ENCODE peak calls at places on chromosomes 7 and 10, in seven cellular contexts. D, F, P, J, L, Y and X are unnamed samples.

GRCh38 chr10:3054816-3055202 is 12.5 kb upstream of the PFKP start:
- DNase-seq in D (no peak), F (no peak), P (no peak), J (no peak), L (no peak), Y (no peak), X (no peak)

GRCh38 chr10:130127612-130128607 is 8.3 kb upstream of the GLRX3 start:
- DNase-seq in D (peak), F (peak), P (no peak), J (peak), L (peak), Y (peak), X (no peak)

GRCh38 chr7:73773700-73774517 is 3.8 kb upstream of the CLDN3 start:
- DNase-seq in D (peak), F (no peak), P (no peak), J (no peak), L (no peak), Y (no peak), X (peak)

GRCh38 chr10:123998197-123999141 is 94.9 kb downstream of the CHST15 start:
- DNase-seq in D (no peak), F (no peak), P (peak), J (no peak), L (peak), Y (no peak), X (no peak)

GRCh38 chr7:101853684-101854083 is 36.3 kb downstream of the CUX1 start:
- DNase-seq in D (no peak), F (no peak), P (no peak), J (no peak), L (no peak), Y (no peak), X (no peak)

GRCh38 chr10:52391927-52392602 is 78.0 kb downstream of the DKK1 start:
- DNase-seq in D (no peak), F (no peak), P (no peak), J (no peak), L (no peak), Y (no peak), X (no peak)

GRCh38 chr7:42091461-42092229 is 145.4 kb downstream of the GLI3 start:
- DNase-seq in D (no peak), F (no peak), P (no peak), J (peak), L (no peak), Y (peak), X (no peak)

GRCh38 chr7:55034776-55035175 is 16.0 kb downstream of the EGFR start:
- DNase-seq in D (no peak), F (no peak), P (peak), J (peak), L (no peak), Y (no peak), X (no peak)

GRCh38 chr7:99030951-99031350 is 113.0 kb downstream of the SMURF1 start:
- DNase-seq in D (no peak), F (no peak), P (no peak), J (no peak), L (no peak), Y (no peak), X (no peak)

GRCh38 chr10:97690138-97690537 is 3.1 kb upstream of the AVPI1 start:
- DNase-seq in D (no peak), F (no peak), P (no peak), J (no peak), L (no peak), Y (no peak), X (no peak)

GRCh38 chr10:3785849-3786290 is 861 bp upstream of the KLF6 start:
- DNase-seq in D (peak), F (no peak), P (peak), J (no peak), L (peak), Y (no peak), X (no peak)

GRCh38 chr7:130480001-130480400 is 11.9 kb upstream of the MEST start:
- DNase-seq in D (no peak), F (no peak), P (no peak), J (no peak), L (no peak), Y (no peak), X (no peak)

GRCh38 chr7:142459557-142459963 is 201.7 kb upstream of the PRSS58 start:
- DNase-seq in D (peak), F (peak), P (no peak), J (peak), L (peak), Y (no peak), X (no peak)

GRCh38 chr10:129958118-129958685 is 5.9 kb downstream of the EBF3 start:
- DNase-seq in D (no peak), F (no peak), P (no peak), J (no peak), L (no peak), Y (no peak), X (no peak)

GRCh38 chr10:102267748-102268147 is 22.4 kb downstream of the GBF1 start:
- DNase-seq in D (no peak), F (no peak), P (no peak), J (no peak), L (no peak), Y (no peak), X (no peak)

GRCh38 chr10:114631678-114632417 is 26.2 kb downstream of the ABLIM1 start:
- DNase-seq in D (peak), F (peak), P (no peak), J (peak), L (peak), Y (no peak), X (no peak)

GRCh38 chr7:45919231-45919825 is 1.7 kb downstream of the IGFBP3 start:
- DNase-seq in D (no peak), F (no peak), P (no peak), J (no peak), L (no peak), Y (no peak), X (no peak)

GRCh38 chr10:117684211-117684610 is 141.7 kb downstream of the EMX2 start:
- DNase-seq in D (no peak), F (no peak), P (no peak), J (no peak), L (no peak), Y (no peak), X (no peak)

GRCh38 chr7:106285801-106286492 is 1.2 kb upstream of the NAMPT start:
- DNase-seq in D (no peak), F (no peak), P (no peak), J (no peak), L (no peak), Y (no peak), X (no peak)

GRCh38 chr7:64997927-64998391 is 7.1 kb upstream of the ZNF117 start:
- DNase-seq in D (no peak), F (no peak), P (no peak), J (no peak), L (no peak), Y (peak), X (no peak)

GRCh38 chr10:111297351-111297848 is 220.6 kb downstream of the ADRA2A start:
- DNase-seq in D (no peak), F (no peak), P (peak), J (no peak), L (no peak), Y (no peak), X (no peak)

GRCh38 chr7:70614237-70614984 is 517.5 kb upstream of the GALNT17 start:
- DNase-seq in D (peak), F (no peak), P (no peak), J (no peak), L (peak), Y (peak), X (peak)

GRCh38 chr10:74991435-74991834 is 120.0 kb upstream of the SAMD8 start:
- DNase-seq in D (no peak), F (peak), P (no peak), J (peak), L (peak), Y (no peak), X (no peak)

GRCh38 chr10:107487284-107487683 is 322.8 kb upstream of the SORCS1 start:
- DNase-seq in D (no peak), F (no peak), P (no peak), J (no peak), L (no peak), Y (no peak), X (no peak)

GRCh38 chr7:16739863-16740622 is 13.5 kb upstream of the TSPAN13 start:
- DNase-seq in D (peak), F (peak), P (no peak), J (no peak), L (no peak), Y (no peak), X (no peak)

GRCh38 chr10:120432209-120432608 is 24.8 kb upstream of the PLPP4 start:
- DNase-seq in D (no peak), F (no peak), P (no peak), J (no peak), L (no peak), Y (no peak), X (no peak)

GRCh38 chr10:92740762-92741161 is 51.0 kb downstream of the HHEX start:
- DNase-seq in D (no peak), F (no peak), P (no peak), J (no peak), L (no peak), Y (no peak), X (peak)

GRCh38 chr10:63114031-63114814 is 18.9 kb upstream of the NRBF2 start:
- DNase-seq in D (peak), F (no peak), P (peak), J (peak), L (no peak), Y (peak), X (peak)

GRCh38 chr10:78812571-78813318 is 256.0 kb upstream of the ZMIZ1 start:
- DNase-seq in D (no peak), F (no peak), P (no peak), J (no peak), L (no peak), Y (no peak), X (no peak)
- H3K27ac ChIP-seq in D (no peak), F (no peak), P (no peak), J (no peak), L (no peak), Y (no peak), X (no peak)

GRCh38 chr10:61024801-61025201 is 80.8 kb upstream of the RHOBTB1 start:
- DNase-seq in D (no peak), F (peak), P (no peak), J (peak), L (peak), Y (no peak), X (no peak)

GRCh38 chr10:61028861-61029361 is 84.9 kb upstream of the RHOBTB1 start:
- DNase-seq in D (no peak), F (no peak), P (no peak), J (peak), L (no peak), Y (no peak), X (no peak)

GRCh38 chr10:61031341-61031740 is 87.4 kb upstream of the RHOBTB1 start:
- DNase-seq in D (no peak), F (no peak), P (no peak), J (no peak), L (no peak), Y (no peak), X (no peak)

GRCh38 chr10:61029411-61029810 is 85.4 kb upstream of the RHOBTB1 start:
- DNase-seq in D (no peak), F (no peak), P (no peak), J (no peak), L (no peak), Y (no peak), X (no peak)
- TF ChIP-seq EP300 in D (no peak), F (no peak), P (no peak), J (no peak), L (no peak), Y (no peak), X (no peak)

GRCh38 chr7:2872296-2872874 is 28.3 kb upstream of the GNA12 start:
- DNase-seq in D (no peak), F (no peak), P (no peak), J (no peak), L (peak), Y (no peak), X (no peak)

GRCh38 chr7:2870471-2870941 is 26.4 kb upstream of the GNA12 start:
- DNase-seq in D (peak), F (no peak), P (peak), J (no peak), L (peak), Y (peak), X (peak)

GRCh38 chr7:2873146-2873545 is 29.0 kb upstream of the GNA12 start:
- DNase-seq in D (no peak), F (no peak), P (no peak), J (no peak), L (peak), Y (no peak), X (no peak)

GRCh38 chr7:2876031-2876862 is 32.1 kb upstream of the GNA12 start:
- DNase-seq in D (no peak), F (no peak), P (no peak), J (no peak), L (peak), Y (no peak), X (no peak)

DNA sequence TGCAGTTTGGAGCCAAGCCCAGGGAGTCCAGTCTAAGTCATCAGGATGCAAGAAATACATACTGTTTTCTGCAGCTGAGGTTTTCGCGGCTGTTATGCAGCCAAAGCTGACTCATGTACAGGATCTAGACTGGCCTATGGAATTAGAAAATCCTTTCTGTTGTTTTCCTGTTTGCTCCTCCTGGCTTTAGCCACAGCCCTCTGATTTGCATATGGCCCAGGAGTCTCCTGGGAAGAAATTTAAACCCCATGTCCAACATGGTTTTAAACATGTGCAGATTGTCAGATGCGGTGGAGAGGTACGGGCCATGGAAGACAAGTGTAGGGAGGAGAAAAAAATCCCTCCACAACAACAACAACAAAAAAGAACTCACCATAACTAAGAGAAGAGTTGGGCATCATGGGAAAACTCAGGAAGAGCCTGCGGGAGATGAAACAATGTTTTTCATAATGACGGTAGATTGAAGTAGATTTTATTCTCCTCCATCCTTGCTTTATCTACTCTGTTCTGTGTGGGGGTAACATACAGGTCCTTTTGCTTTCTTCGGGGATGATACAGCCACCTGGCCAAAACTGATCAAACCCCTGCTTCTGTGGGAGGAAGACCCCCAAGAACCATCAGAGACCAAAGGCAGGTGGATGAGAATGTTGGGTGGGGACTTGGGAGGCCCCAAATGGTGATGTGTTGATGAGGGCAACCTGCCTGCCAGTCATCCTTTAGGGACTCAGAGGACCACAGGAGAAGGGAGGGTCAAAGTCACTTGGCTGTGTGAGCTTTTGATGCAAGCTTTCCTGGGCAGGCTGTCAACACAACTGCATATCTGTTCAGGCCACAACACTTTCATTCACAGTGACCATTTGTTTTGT is 29.8 kb upstream of the GNA12 start:
- DNase-seq in D (no peak), F (peak), P (no peak), J (no peak), L (peak), Y (no peak), X (no peak)
- TF ChIP-seq POLR2AphosphoS5 in D (no peak), F (peak), P (no peak), J (peak), L (peak), Y (no peak), X (no peak)

DNA sequence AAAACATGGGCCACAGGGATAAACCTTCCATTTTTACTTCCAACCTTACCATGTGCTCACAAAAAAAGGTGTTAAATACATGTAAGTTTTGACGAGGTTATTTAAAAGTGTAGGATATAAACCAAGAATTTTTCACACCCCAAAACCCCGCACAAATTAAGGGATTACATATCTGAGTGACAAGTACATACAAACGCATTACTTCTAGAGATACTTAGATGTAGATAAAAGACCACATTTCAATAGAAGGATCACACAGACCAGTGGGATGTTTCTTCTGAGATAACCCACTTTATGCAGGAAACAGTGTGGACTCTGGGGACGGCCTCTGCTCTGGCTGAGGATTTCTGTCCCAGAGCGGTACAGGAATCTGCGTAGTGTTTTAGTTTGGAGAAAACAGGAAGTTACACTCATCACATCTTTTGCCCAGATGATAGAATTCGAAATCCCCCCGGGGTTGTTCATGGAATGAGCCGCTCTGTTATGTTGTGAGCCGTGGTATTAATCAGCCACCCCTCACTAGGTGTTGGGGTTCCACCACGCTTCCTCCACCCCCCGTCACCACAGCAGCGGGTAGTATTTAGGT is 1.4 kb upstream of the CUL1 start:
- DNase-seq in D (peak), F (no peak), P (no peak), J (no peak), L (peak), Y (no peak), X (peak)
- H3K27ac ChIP-seq in D (peak), F (peak), P (peak), J (peak), L (no peak), Y (peak), X (peak)

GRCh38 chr7:141366098-141366621 is 185.1 kb upstream of the AGK start:
- DNase-seq in D (no peak), F (no peak), P (no peak), J (no peak), L (no peak), Y (no peak), X (no peak)
- TF ChIP-seq EP300 in D (no peak), F (no peak), P (no peak), J (no peak), L (no peak), Y (no peak), X (no peak)

GRCh38 chr10:125116652-125117310 is 43.6 kb downstream of the CTBP2 start:
- DNase-seq in D (no peak), F (no peak), P (no peak), J (no peak), L (no peak), Y (no peak), X (peak)

GRCh38 chr10:125116041-125116649 is 44.2 kb downstream of the CTBP2 start:
- DNase-seq in D (no peak), F (no peak), P (no peak), J (no peak), L (no peak), Y (no peak), X (peak)

GRCh38 chr10:125120046-125120710 is 40.2 kb downstream of the CTBP2 start:
- DNase-seq in D (no peak), F (no peak), P (no peak), J (no peak), L (no peak), Y (no peak), X (peak)

GRCh38 chr10:125118701-125119100 is 41.7 kb downstream of the CTBP2 start:
- DNase-seq in D (no peak), F (no peak), P (no peak), J (no peak), L (no peak), Y (no peak), X (peak)

GRCh38 chr10:125117941-125118630 is 42.3 kb downstream of the CTBP2 start:
- DNase-seq in D (peak), F (no peak), P (no peak), J (no peak), L (no peak), Y (peak), X (no peak)
- TF ChIP-seq POLR2AphosphoS5 in D (peak), F (no peak), P (peak), J (no peak), L (no peak), Y (peak), X (no peak)

GRCh38 chr7:8719102-8719501 is 285.7 kb downstream of the NXPH1 start:
- DNase-seq in D (no peak), F (no peak), P (no peak), J (no peak), L (no peak), Y (no peak), X (no peak)

GRCh38 chr7:8710124-8710523 is 276.7 kb downstream of the NXPH1 start:
- DNase-seq in D (no peak), F (no peak), P (no peak), J (no peak), L (peak), Y (no peak), X (no peak)

DNA sequence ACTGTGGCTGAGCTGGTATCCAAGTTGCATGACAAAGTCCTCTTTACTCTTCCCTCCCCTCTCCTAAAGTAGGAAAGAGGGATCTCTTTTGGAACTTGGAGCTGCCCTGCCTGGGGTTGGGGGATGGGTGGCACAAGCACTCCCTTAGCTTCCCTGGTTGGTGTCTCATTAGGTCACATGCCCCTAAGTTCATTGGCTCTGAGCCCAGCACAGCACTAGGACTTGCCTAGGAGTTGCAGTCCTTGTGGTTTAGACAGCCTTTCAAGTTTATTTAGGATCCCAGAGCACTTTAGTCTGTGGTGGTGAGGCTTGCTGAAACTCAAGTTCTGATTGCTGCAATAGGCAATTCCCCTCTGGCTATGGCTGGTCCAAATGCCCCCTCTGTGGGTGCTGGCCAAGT is 281.4 kb downstream of the NXPH1 start:
- DNase-seq in D (no peak), F (no peak), P (no peak), J (no peak), L (no peak), Y (no peak), X (no peak)
- H3K27ac ChIP-seq in D (no peak), F (no peak), P (no peak), J (no peak), L (no peak), Y (no peak), X (no peak)

GRCh38 chr7:78683566-78683965 is 769.9 kb downstream of the MAGI2 start:
- DNase-seq in D (no peak), F (no peak), P (no peak), J (no peak), L (no peak), Y (no peak), X (no peak)

GRCh38 chr7:78675511-78675910 is 778.0 kb downstream of the MAGI2 start:
- DNase-seq in D (no peak), F (no peak), P (no peak), J (no peak), L (no peak), Y (no peak), X (no peak)

GRCh38 chr7:78677391-78677790 is 776.1 kb downstream of the MAGI2 start:
- DNase-seq in D (no peak), F (no peak), P (no peak), J (no peak), L (no peak), Y (no peak), X (no peak)

GRCh38 chr7:78679477-78679876 is 774.0 kb downstream of the MAGI2 start:
- DNase-seq in D (no peak), F (no peak), P (no peak), J (no peak), L (no peak), Y (no peak), X (no peak)
- TF ChIP-seq EP300 in D (no peak), F (no peak), P (no peak), J (no peak), L (no peak), Y (no peak), X (no peak)

GRCh38 chr10:105837951-105838350 is 1196.9 kb downstream of the SORCS3 start:
- DNase-seq in D (no peak), F (no peak), P (no peak), J (peak), L (peak), Y (no peak), X (no peak)
- TF ChIP-seq POLR2AphosphoS5 in D (no peak), F (no peak), P (no peak), J (no peak), L (no peak), Y (no peak), X (no peak)